ENCODE peak calls at places on chromosomes 12 and 14, in seven cellular contexts. H is tibial nerve, B is AG09309, N is AG10803, L is tibial artery, Z is mammary epithelial cell, O is astrocyte of the spinal cord. Q is an unnamed sample.

GRCh38 chr14:64549805-64550538 is at the start of gene PPP1R36:
- DNase-seq in H (peak; percentile 7), B (no peak), N (peak; percentile 39), L (no peak), Z (no peak), O (no peak), Q (no peak)

GRCh38 chr12:113065126-113066007 is 8.8 kb downstream of the DTX1 start:
- DNase-seq in H (no peak), B (no peak), N (no peak), L (no peak), Z (no peak), O (no peak), Q (no peak)

GRCh38 chr12:12560587-12561304 is 1.9 kb downstream of the DUSP16 start:
- DNase-seq in H (peak; percentile 63), B (no peak), N (peak; percentile 58), L (peak; percentile 64), Z (peak; percentile 89), O (peak; percentile 65), Q (no peak)

GRCh38 chr14:100826371-100827139 is 637 bp downstream of the MEG3 start:
- DNase-seq in H (no peak), B (no peak), N (peak; percentile 20), L (no peak), Z (no peak), O (no peak), Q (no peak)

GRCh38 chr14:99780690-99781089 is 12.5 kb upstream of the EML1 start:
- DNase-seq in H (no peak), B (no peak), N (no peak), L (no peak), Z (no peak), O (no peak), Q (no peak)

GRCh38 chr14:92481386-92481785 is 32.2 kb upstream of the RIN3 start:
- DNase-seq in H (no peak), B (no peak), N (peak; percentile 74), L (no peak), Z (no peak), O (peak; percentile 82), Q (no peak)

GRCh38 chr12:131735863-131736806 is 25.2 kb downstream of the SFSWAP start:
- DNase-seq in H (no peak), B (no peak), N (peak; percentile 48), L (no peak), Z (no peak), O (no peak), Q (no peak)

GRCh38 chr12:52715416-52715815 is 12.1 kb upstream of the KRT77 start:
- DNase-seq in H (no peak), B (no peak), N (no peak), L (no peak), Z (peak; percentile 4), O (no peak), Q (no peak)

GRCh38 chr14:54554401-54554800 is 12.5 kb upstream of the SAMD4A start:
- DNase-seq in H (no peak), B (no peak), N (no peak), L (no peak), Z (no peak), O (no peak), Q (no peak)

GRCh38 chr14:90534091-90534837 is 137.4 kb downstream of the CALM1 start:
- DNase-seq in H (no peak), B (no peak), N (peak; percentile 20), L (no peak), Z (no peak), O (peak; percentile 28), Q (no peak)

GRCh38 chr12:124030510-124030909 is 57.5 kb downstream of the ZNF664 start:
- DNase-seq in H (peak; percentile 14), B (no peak), N (peak; percentile 74), L (peak; percentile 27), Z (no peak), O (peak; percentile 61), Q (no peak)

GRCh38 chr12:6962285-6963015 is 8.0 kb downstream of the PHB2 start:
- DNase-seq in H (no peak), B (no peak), N (no peak), L (no peak), Z (no peak), O (no peak), Q (no peak)
- TF ChIP-seq CTCF in H (no peak), B (no peak), N (no peak), L (no peak), Z (no peak), O (no peak), Q (no peak)

GRCh38 chr12:65955418-65955817 is 131.1 kb downstream of the HMGA2 start:
- DNase-seq in H (no peak), B (no peak), N (no peak), L (no peak), Z (peak; percentile 60), O (no peak), Q (no peak)

GRCh38 chr12:65949986-65950385 is 125.7 kb downstream of the HMGA2 start:
- DNase-seq in H (no peak), B (no peak), N (no peak), L (no peak), Z (peak; percentile 73), O (no peak), Q (no peak)

GRCh38 chr12:65953621-65954020 is 129.3 kb downstream of the HMGA2 start:
- DNase-seq in H (no peak), B (no peak), N (peak; percentile 48), L (no peak), Z (no peak), O (no peak), Q (no peak)

GRCh38 chr12:65951697-65952096 is 127.4 kb downstream of the HMGA2 start:
- DNase-seq in H (no peak), B (no peak), N (no peak), L (no peak), Z (no peak), O (no peak), Q (no peak)

DNA sequence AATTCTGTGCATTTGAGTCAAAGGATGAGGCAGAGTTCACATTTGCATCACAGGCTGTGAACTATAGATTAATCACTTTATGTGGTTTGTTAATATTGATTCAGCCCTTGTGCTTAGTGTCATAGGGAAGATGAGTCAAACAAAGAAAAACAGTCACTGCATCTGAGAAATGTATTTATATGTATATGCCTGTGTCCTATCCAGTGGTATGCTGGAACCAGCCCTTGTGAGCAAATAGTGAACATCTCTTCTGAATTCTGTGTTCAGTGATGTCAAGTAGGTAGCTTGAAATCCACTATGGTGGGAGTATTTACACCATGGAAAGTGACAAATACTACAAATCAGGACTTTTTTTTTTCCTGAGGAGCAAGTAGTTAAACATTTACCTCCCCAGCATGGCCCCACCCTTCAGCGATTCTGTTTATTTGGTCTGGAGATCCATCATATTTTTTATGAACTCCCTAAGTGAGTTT is 128.5 kb downstream of the HMGA2 start:
- DNase-seq in H (no peak), B (no peak), N (no peak), L (no peak), Z (peak; percentile 79), O (peak; percentile 66), Q (no peak)
- H3K4me3 ChIP-seq in H (no peak overlapping the region), B (no peak overlapping the region), N (no peak overlapping the region), L (no peak overlapping the region), Z (no peak overlapping the region), O (no peak overlapping the region), Q (no peak overlapping the region)

DNA sequence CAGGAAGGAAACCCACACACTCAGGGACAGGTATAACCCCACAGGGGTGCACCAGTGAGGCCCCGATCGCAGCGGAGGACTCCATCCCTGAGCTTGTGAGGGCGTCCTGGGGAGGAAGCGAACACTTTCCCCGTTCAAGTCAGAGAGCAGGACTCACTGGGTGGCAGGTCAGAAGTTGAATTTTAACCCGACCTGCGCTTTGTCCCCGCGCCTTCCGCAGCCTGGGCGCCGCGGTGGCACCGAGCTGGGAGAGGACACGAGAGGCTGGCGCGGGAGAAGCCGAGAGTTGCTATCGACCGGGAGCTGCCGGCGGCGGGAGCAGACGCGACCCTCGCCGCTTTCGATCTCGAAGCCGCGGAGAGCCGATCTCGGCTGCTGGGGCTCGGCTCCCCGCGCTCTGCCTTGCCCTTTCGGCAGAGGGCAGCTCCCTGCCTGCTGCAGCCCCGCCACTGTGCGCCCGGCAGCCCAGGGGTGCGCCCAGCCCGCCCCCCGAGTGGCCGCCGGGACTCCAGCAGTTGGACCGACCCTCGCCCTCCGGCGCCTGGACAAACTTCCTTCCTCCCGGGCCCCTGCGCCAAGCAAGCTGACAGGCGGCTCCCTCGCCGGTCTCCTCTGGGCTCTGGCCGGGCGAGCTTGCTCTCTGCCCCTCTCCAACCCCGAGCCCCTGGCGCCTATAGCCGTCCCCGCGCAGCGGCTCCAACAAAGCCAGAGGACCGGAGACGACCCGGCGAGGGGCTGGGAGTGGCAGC is 918 bp downstream of the LIN7A start:
- DNase-seq in H (no peak), B (no peak), N (peak; percentile 41), L (peak; percentile 21), Z (peak; percentile 25), O (peak; percentile 63), Q (no peak)
- TF ChIP-seq CTCF in H (no peak), B (no peak), N (no peak), L (no peak), Z (no peak), O (no peak), Q (no peak)

GRCh38 chr12:118237908-118238307 is 102.0 kb downstream of the PEBP1 start:
- DNase-seq in H (no peak), B (no peak), N (peak; percentile 13), L (no peak), Z (peak; percentile 83), O (peak; percentile 45), Q (no peak)
- H3K4me3 ChIP-seq in H (no peak overlapping the region), B (no peak overlapping the region), N (no peak overlapping the region), L (no peak overlapping the region), Z (no peak overlapping the region), O (no peak overlapping the region), Q (no peak overlapping the region)

GRCh38 chr12:55446334-55446733 is 2.5 kb downstream of the OR6C2 start:
- DNase-seq in H (no peak), B (no peak), N (no peak), L (no peak), Z (no peak), O (no peak), Q (no peak)
- TF ChIP-seq CTCF in H (no peak), B (no peak), N (no peak), L (no peak), Z (no peak), O (no peak), Q (no peak)

DNA sequence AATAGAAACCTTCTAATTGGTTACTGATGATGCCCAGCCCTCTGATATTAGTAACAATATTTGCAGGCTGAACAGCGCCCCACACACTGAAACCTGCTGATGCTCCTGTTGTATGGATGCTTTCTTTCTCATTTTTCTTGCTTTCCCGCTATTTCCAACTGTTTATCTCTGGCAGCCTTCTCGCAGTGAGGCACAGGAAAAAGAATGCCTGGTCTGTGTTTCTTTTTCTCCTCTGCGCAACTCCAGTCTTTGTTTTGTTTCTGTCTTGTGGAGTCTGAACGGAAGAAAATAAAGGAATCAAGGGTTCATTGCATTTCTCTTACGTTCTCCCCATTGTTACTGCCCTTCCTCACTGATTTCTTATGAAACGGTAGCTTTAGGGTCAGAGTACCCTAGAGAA is 451.2 kb downstream of the EGLN3 start:
- DNase-seq in H (no peak), B (no peak), N (no peak), L (no peak), Z (no peak), O (peak; percentile 49), Q (no peak)
- H3K4me3 ChIP-seq in H (no peak overlapping the region), B (no peak overlapping the region), N (no peak overlapping the region), L (no peak overlapping the region), Z (no peak overlapping the region), O (peak overlapping the region; percentile 20), Q (no peak overlapping the region)

DNA sequence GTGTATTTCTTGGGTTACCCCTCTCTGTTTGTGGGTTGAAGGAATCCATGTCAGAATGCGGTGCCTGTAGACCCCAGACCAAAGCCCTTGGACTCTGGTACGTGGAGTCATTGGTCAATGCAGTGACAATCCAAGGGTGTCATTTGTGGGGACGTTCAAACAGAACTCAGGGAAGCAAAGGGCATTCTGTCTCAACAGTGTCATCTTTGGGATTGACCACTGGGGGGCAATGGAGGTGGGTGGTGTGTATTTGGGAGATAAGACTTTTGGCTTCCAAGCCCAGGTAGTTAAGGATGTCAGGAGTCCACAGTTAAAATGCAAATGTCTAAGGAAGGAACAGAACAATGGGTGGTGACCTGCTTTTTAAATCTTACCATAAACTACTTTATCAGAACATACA is 54.6 kb upstream of the CCDC175 start:
- DNase-seq in H (no peak), B (no peak), N (no peak), L (no peak), Z (peak; percentile 6), O (no peak), Q (no peak)
- TF ChIP-seq CTCF in H (no peak), B (peak; percentile 7), N (peak; percentile 33), L (peak; percentile 9), Z (peak; percentile 48), O (peak; percentile 36), Q (peak; percentile 32)

Q was measured in HFF-Myc.